ENCODE peak calls at places on chromosomes 11 and 22, in six cellular contexts. X is tibial artery; B is LoVo; L is GF-D8; Y is stimulated activated naive CD4-positive, alpha-beta T cell; T is ELF-1. Q is an unnamed sample.

GRCh38 chr11:120068114-120068573 is 69.8 kb downstream of the TRIM29 start:
- DNase-seq in L (peak), B (no peak), T (no peak), Y (no peak), X (no peak), Q (no peak)

GRCh38 chr22:43654271-43654670 is 157.8 kb downstream of the EFCAB6 start:
- DNase-seq in X (no peak), B (no peak), Y (no peak), T (no peak), L (no peak), Q (no peak)

GRCh38 chr11:105718641-105719040 is 108.8 kb downstream of the GRIA4 start:
- DNase-seq in T (no peak), X (no peak), B (no peak), Y (no peak), L (no peak), Q (no peak)

GRCh38 chr22:29369460-29369859 is 18.9 kb downstream of the AP1B1 start:
- DNase-seq in L (peak), X (peak), T (peak), B (no peak), Y (no peak), Q (no peak)

GRCh38 chr11:106238704-106239360 is 161.4 kb downstream of the AASDHPPT start:
- DNase-seq in L (no peak), X (no peak), Y (no peak), T (no peak), B (no peak), Q (no peak)

GRCh38 chr11:118605116-118605867 is 2.1 kb upstream of the PHLDB1 start:
- DNase-seq in B (no peak), T (peak), Y (no peak), X (peak), L (peak), Q (no peak)

GRCh38 chr11:819129-819931 is 616 bp downstream of the PNPLA2 start:
- DNase-seq in Y (peak), X (peak), T (peak), B (peak), L (peak), Q (peak)

GRCh38 chr22:18108187-18108586 is 2.4 kb upstream of the TUBA8 start:
- DNase-seq in L (no peak), Y (no peak), B (no peak), X (no peak), T (no peak), Q (no peak)

GRCh38 chr22:38073150-38074130 is 10.5 kb downstream of the SLC16A8 start:
- DNase-seq in Y (no peak), T (no peak), X (no peak), B (no peak), L (no peak), Q (no peak)